ENCODE peak calls at places on chromosomes 4 and X, in four cellular contexts. Z, J, K and M are unnamed samples.

GRCh38 chr4:65089666-65090065 is 580.6 kb downstream of the EPHA5 start:
- DNase-seq in Z (no peak), J (no peak), K (no peak), M (no peak)

GRCh38 chr4:176002007-176002623 is 63.5 kb upstream of the WDR17 start:
- DNase-seq in Z (peak; percentile 49), J (no peak), K (peak; percentile 3), M (peak; percentile 84)

GRCh38 chr4:175087156-175087555 is 169.0 kb downstream of the ADAM29 start:
- DNase-seq in Z (no peak), J (no peak), K (no peak), M (no peak)

GRCh38 chrX:19888419-19888879 is 1.0 kb upstream of the SH3KBP1 start:
- DNase-seq in Z (no peak), J (peak; percentile 72), K (peak; percentile 20), M (peak; percentile 70)

GRCh38 chrX:38304010-38304409 is 23.3 kb downstream of the RPGR start:
- DNase-seq in Z (no peak), J (no peak), K (no peak), M (peak; percentile 15)

GRCh38 chr4:137946423-137946822 is 295.7 kb downstream of the SLC7A11 start:
- DNase-seq in Z (no peak), J (no peak), K (no peak), M (no peak)

GRCh38 chr4:111483375-111484169 is 661.7 kb upstream of the FAM241A start:
- DNase-seq in Z (no peak), J (no peak), K (no peak), M (no peak)

GRCh38 chr4:763191-763810 is 57.7 kb downstream of the PCGF3 start:
- DNase-seq in Z (no peak), J (no peak), K (no peak), M (no peak)

GRCh38 chr4:185358514-185359433 is 37.0 kb downstream of the LRP2BP start:
- DNase-seq in Z (no peak), J (peak; percentile 71), K (no peak), M (no peak)

GRCh38 chr4:1554876-1555265 is 129.2 kb downstream of the FAM53A start:
- DNase-seq in Z (peak; percentile 64), J (no peak), K (peak; percentile 37), M (no peak)

GRCh38 chrX:100645106-100645505 is 1.1 kb downstream of the SRPX2 start:
- DNase-seq in Z (no peak), J (no peak), K (peak; percentile 21), M (no peak)